ENCODE peak calls at places on chromosomes 7 and 10, in nine cellular contexts. Y is NCI-H460; B is stimulated activated CD4-positive, alpha-beta T cell treated with anti-CD3 and anti-CD28 coated beads, Interleukin-12 subunit alpha, Interleukin-12 subunit beta, amount 100 ng/mL, for 4 hours; P is NCI-H524; R is CD8-positive, alpha-beta memory T cell; U is heart right ventricle; T is left ventricle myocardium inferior; N is endothelial cell; A is NCI-H526. M is an unnamed sample.

GRCh38 chr7:154869436-154869835 is 133.5 kb downstream of the PAXIP1 start:
- DNase-seq in B (no peak), R (no peak), A (no peak), P (no peak), T (no peak), Y (no peak), N (no peak), U (no peak), M (no peak)

GRCh38 chr7:128831994-128832879 is 2.0 kb downstream of the FLNC start:
- DNase-seq in Y (no peak), N (peak; percentile 23), B (no peak), T (peak; percentile 71), P (peak; percentile 92), R (no peak), U (peak; percentile 72), A (no peak), M (peak; percentile 88)

GRCh38 chr7:129529643-129530042 is 27.3 kb downstream of the SMKR1 start:
- DNase-seq in R (no peak), Y (no peak), U (no peak), N (no peak), B (no peak), P (no peak), A (no peak), T (no peak), M (no peak)

GRCh38 chr10:59807629-59808620 is 54.7 kb upstream of the MRLN start:
- DNase-seq in Y (no peak), N (no peak), A (no peak), T (peak; percentile 60), R (no peak), P (no peak), B (no peak), U (peak; percentile 66), M (no peak)

GRCh38 chr10:10804998-10805737 is 212.5 kb upstream of the CELF2 start:
- DNase-seq in B (no peak), T (no peak), Y (no peak), A (no peak), P (no peak), N (no peak), R (no peak), U (no peak), M (no peak)

GRCh38 chr7:34341331-34341730 is 316.7 kb upstream of the NPSR1 start:
- DNase-seq in T (no peak), A (no peak), Y (no peak), R (no peak), U (no peak), P (no peak), N (no peak), B (no peak), M (peak; percentile 10)

GRCh38 chr7:133771778-133772421 is 355.2 kb upstream of the LRGUK start:
- DNase-seq in B (no peak), A (no peak), U (no peak), R (no peak), T (no peak), Y (no peak), N (no peak), P (no peak), M (peak; percentile 50)

GRCh38 chr7:81268551-81268950 is 349.7 kb upstream of the SEMA3C start:
- DNase-seq in T (no peak), N (no peak), P (no peak), A (no peak), B (no peak), Y (no peak), R (no peak), U (no peak), M (no peak)

GRCh38 chr10:132615346-132616169 is 78.0 kb downstream of the INPP5A start:
- DNase-seq in Y (no peak), R (no peak), T (no peak), P (no peak), U (no peak), A (no peak), N (no peak), B (no peak), M (no peak)

GRCh38 chr10:5583525-5584175 is 58.9 kb downstream of the CALML3 start:
- DNase-seq in U (peak; percentile 77), B (no peak), Y (no peak), P (peak; percentile 53), R (no peak), T (peak; percentile 52), A (peak; percentile 42), N (peak; percentile 75), M (peak; percentile 81)

GRCh38 chr7:36639826-36640225 is 84.5 kb downstream of the AOAH start:
- DNase-seq in R (peak; percentile 18), B (no peak), T (no peak), A (no peak), N (no peak), U (no peak), P (no peak), Y (no peak), M (no peak)

GRCh38 chr10:110495731-110496552 is 1.8 kb upstream of the DUSP5 start:
- DNase-seq in Y (no peak), P (peak; percentile 48), T (peak; percentile 39), N (peak; percentile 28), R (no peak), B (peak; percentile 62), A (no peak), U (peak; percentile 45), M (no peak)

GRCh38 chr7:121372376-121373024 is 23.6 kb downstream of the FAM3C start:
- DNase-seq in Y (no peak), B (no peak), T (no peak), R (no peak), N (no peak), P (no peak), U (no peak), A (no peak), M (no peak)

GRCh38 chr10:113103131-113103830 is 153.2 kb downstream of the TCF7L2 start:
- DNase-seq in N (no peak), R (no peak), P (peak; percentile 6), Y (no peak), A (no peak), B (no peak), T (no peak), U (no peak), M (no peak)

GRCh38 chr7:108328174-108328651 is 128.0 kb downstream of the NRCAM start:
- DNase-seq in A (peak; percentile 94), Y (no peak), T (no peak), R (no peak), B (no peak), N (no peak), P (no peak), U (no peak), M (no peak)

GRCh38 chr7:73974948-73975926 is 52.7 kb upstream of the ELN start:
- DNase-seq in U (no peak), R (no peak), A (no peak), Y (no peak), T (no peak), P (no peak), N (no peak), B (no peak), M (no peak)

GRCh38 chr7:7446616-7447015 is 89.1 kb downstream of the COL28A1 start:
- DNase-seq in N (no peak), R (no peak), U (no peak), P (no peak), Y (no peak), A (no peak), T (no peak), B (no peak), M (no peak)

M was measured in NCI-H2171 treated with DMSO at 0.1 percent for 48 hours.